ENCODE peak calls at places on chromosomes 12 and 14, in five cellular contexts. One of them, this sample, is unnamed.
A peak's percentile ranks its signal among the peaks of the same experiment; 100 is the strongest.

GRCh38 chr12:58502236-58502635 is 418.1 kb downstream of the LRIG3 start:
- DNase-seq in neural progenitor cell: peak; percentile 85
- DNase-seq in GM12878: no peak
- DNase-seq in hepatocyte: peak; percentile 44
- DNase-seq in Karpas-422: no peak
- DNase-seq in this sample: peak; percentile 19

GRCh38 chr14:89621009-89621421 is 204.0 kb upstream of the FOXN3 start:
- DNase-seq in neural progenitor cell: no peak
- DNase-seq in GM12878: no peak
- DNase-seq in hepatocyte: no peak
- DNase-seq in Karpas-422: no peak
- DNase-seq in this sample: no peak

GRCh38 chr12:53867216-53868012 is 71.2 kb upstream of the HOXC13 start:
- DNase-seq in neural progenitor cell: peak; percentile 26
- DNase-seq in GM12878: no peak
- DNase-seq in hepatocyte: peak; percentile 15
- DNase-seq in Karpas-422: no peak
- DNase-seq in this sample: no peak

GRCh38 chr12:15633201-15633600 is 156.0 kb downstream of the EPS8 start:
- DNase-seq in neural progenitor cell: no peak
- DNase-seq in GM12878: no peak
- DNase-seq in hepatocyte: no peak
- DNase-seq in Karpas-422: peak; percentile 12
- DNase-seq in this sample: no peak

GRCh38 chr14:61322011-61322798 is 826 bp downstream of the PRKCH start:
- DNase-seq in neural progenitor cell: peak; percentile 15
- DNase-seq in GM12878: no peak
- DNase-seq in hepatocyte: peak; percentile 61
- DNase-seq in Karpas-422: no peak
- DNase-seq in this sample: no peak

GRCh38 chr12:70724444-70724843 is 87.2 kb upstream of the PTPRB start:
- DNase-seq in neural progenitor cell: peak; percentile 19
- DNase-seq in GM12878: no peak
- DNase-seq in hepatocyte: no peak
- DNase-seq in Karpas-422: peak; percentile 74
- DNase-seq in this sample: peak; percentile 24

GRCh38 chr12:116635487-116635886 is 76.3 kb downstream of the MAP1LC3B2 start:
- DNase-seq in neural progenitor cell: no peak
- DNase-seq in GM12878: no peak
- DNase-seq in hepatocyte: no peak
- DNase-seq in Karpas-422: peak; percentile 88
- DNase-seq in this sample: no peak

GRCh38 chr14:81269100-81269978 is 48.6 kb upstream of the GTF2A1 start:
- DNase-seq in neural progenitor cell: peak; percentile 65
- DNase-seq in GM12878: peak; percentile 26
- DNase-seq in hepatocyte: peak; percentile 76
- DNase-seq in Karpas-422: peak; percentile 88
- DNase-seq in this sample: peak; percentile 28

GRCh38 chr14:21039585-21040369 is 2.4 kb upstream of the RNASE7 start:
- DNase-seq in neural progenitor cell: peak; percentile 65
- DNase-seq in GM12878: no peak
- DNase-seq in hepatocyte: peak; percentile 83
- DNase-seq in Karpas-422: peak; percentile 81
- DNase-seq in this sample: peak; percentile 27

GRCh38 chr12:96141216-96141944 is 52.8 kb upstream of the ELK3 start:
- DNase-seq in neural progenitor cell: no peak
- DNase-seq in GM12878: no peak
- DNase-seq in hepatocyte: peak; percentile 38
- DNase-seq in Karpas-422: no peak
- DNase-seq in this sample: no peak

GRCh38 chr12:76037130-76038105 is 5.8 kb upstream of the PHLDA1 start:
- DNase-seq in neural progenitor cell: peak; percentile 83
- DNase-seq in GM12878: peak; percentile 34
- DNase-seq in hepatocyte: peak; percentile 84
- DNase-seq in Karpas-422: peak; percentile 90
- DNase-seq in this sample: peak; percentile 80

GRCh38 chr14:31990959-31991541 is 86.1 kb upstream of the ARHGAP5 start:
- DNase-seq in neural progenitor cell: no peak
- DNase-seq in GM12878: no peak
- DNase-seq in hepatocyte: no peak
- DNase-seq in Karpas-422: no peak
- DNase-seq in this sample: no peak

GRCh38 chr12:124100572-124101178 is 127.7 kb downstream of the ZNF664 start:
- DNase-seq in neural progenitor cell: no peak
- DNase-seq in GM12878: no peak
- DNase-seq in hepatocyte: no peak
- DNase-seq in Karpas-422: no peak
- DNase-seq in this sample: no peak

GRCh38 chr12:6062427-6063378 is 61.8 kb downstream of the VWF start:
- DNase-seq in neural progenitor cell: peak; percentile 69
- DNase-seq in GM12878: no peak
- DNase-seq in hepatocyte: peak; percentile 78
- DNase-seq in Karpas-422: peak; percentile 74
- DNase-seq in this sample: peak; percentile 48

GRCh38 chr14:99685061-99685995 is 1.2 kb downstream of the CYP46A1 start:
- DNase-seq in neural progenitor cell: peak; percentile 44
- DNase-seq in GM12878: no peak
- DNase-seq in hepatocyte: peak; percentile 1
- DNase-seq in Karpas-422: no peak
- DNase-seq in this sample: no peak

GRCh38 chr12:100484178-100484886 is 10.7 kb downstream of the NR1H4 start:
- DNase-seq in neural progenitor cell: no peak
- DNase-seq in GM12878: no peak
- DNase-seq in hepatocyte: no peak
- DNase-seq in Karpas-422: no peak
- DNase-seq in this sample: no peak

GRCh38 chr12:11801643-11802042 is 152.2 kb downstream of the ETV6 start:
- DNase-seq in neural progenitor cell: no peak
- DNase-seq in GM12878: no peak
- DNase-seq in hepatocyte: no peak
- DNase-seq in Karpas-422: no peak
- DNase-seq in this sample: no peak

GRCh38 chr14:65927871-65928270 is 515.3 kb downstream of the FUT8 start:
- DNase-seq in neural progenitor cell: peak; percentile 34
- DNase-seq in GM12878: no peak
- DNase-seq in hepatocyte: peak; percentile 46
- DNase-seq in Karpas-422: no peak
- DNase-seq in this sample: no peak

GRCh38 chr12:63808631-63809030 is 28.9 kb downstream of the RXYLT1 start:
- DNase-seq in neural progenitor cell: no peak
- DNase-seq in GM12878: no peak
- DNase-seq in hepatocyte: no peak
- DNase-seq in Karpas-422: no peak
- DNase-seq in this sample: no peak

GRCh38 chr14:103736546-103737431 is 21.2 kb downstream of the ZFYVE21 start:
- DNase-seq in neural progenitor cell: no peak
- DNase-seq in GM12878: no peak
- DNase-seq in hepatocyte: no peak
- DNase-seq in Karpas-422: no peak
- DNase-seq in this sample: no peak

GRCh38 chr12:124286414-124286813 is 8.5 kb upstream of the RFLNA start:
- DNase-seq in neural progenitor cell: no peak
- DNase-seq in GM12878: no peak
- DNase-seq in hepatocyte: no peak
- DNase-seq in Karpas-422: no peak
- DNase-seq in this sample: no peak

GRCh38 chr14:49962616-49963015 is 69.7 kb downstream of the ARF6 start:
- DNase-seq in neural progenitor cell: no peak
- DNase-seq in GM12878: no peak
- DNase-seq in hepatocyte: no peak
- DNase-seq in Karpas-422: peak; percentile 88
- DNase-seq in this sample: no peak

GRCh38 chr12:105032703-105033357 is 46.7 kb downstream of the NOPCHAP1 start:
- DNase-seq in neural progenitor cell: no peak
- DNase-seq in GM12878: no peak
- DNase-seq in hepatocyte: no peak
- DNase-seq in Karpas-422: no peak
- DNase-seq in this sample: no peak

GRCh38 chr12:66548338-66549049 is 130.4 kb downstream of the GRIP1 start:
- DNase-seq in neural progenitor cell: peak; percentile 7
- DNase-seq in GM12878: no peak
- DNase-seq in hepatocyte: no peak
- DNase-seq in Karpas-422: no peak
- DNase-seq in this sample: no peak

GRCh38 chr12:117231750-117232149 is 41.5 kb upstream of the FBXO21 start:
- DNase-seq in neural progenitor cell: no peak
- DNase-seq in GM12878: no peak
- DNase-seq in hepatocyte: no peak
- DNase-seq in Karpas-422: peak; percentile 53
- DNase-seq in this sample: no peak

GRCh38 chr14:100078997-100079561 is 13.9 kb downstream of the EVL start:
- DNase-seq in neural progenitor cell: peak; percentile 42
- DNase-seq in GM12878: no peak
- DNase-seq in hepatocyte: peak; percentile 42
- DNase-seq in Karpas-422: no peak
- DNase-seq in this sample: peak; percentile 14

GRCh38 chr12:121252712-121253345 is 42.9 kb downstream of the P2RX4 start:
- DNase-seq in neural progenitor cell: no peak
- DNase-seq in GM12878: no peak
- DNase-seq in hepatocyte: no peak
- DNase-seq in Karpas-422: peak; percentile 59
- DNase-seq in this sample: no peak

GRCh38 chr14:32331227-32331597 is 2.1 kb downstream of the AKAP6 start:
- DNase-seq in neural progenitor cell: peak; percentile 75
- DNase-seq in GM12878: no peak
- DNase-seq in hepatocyte: no peak
- DNase-seq in Karpas-422: no peak
- DNase-seq in this sample: no peak

DNA sequence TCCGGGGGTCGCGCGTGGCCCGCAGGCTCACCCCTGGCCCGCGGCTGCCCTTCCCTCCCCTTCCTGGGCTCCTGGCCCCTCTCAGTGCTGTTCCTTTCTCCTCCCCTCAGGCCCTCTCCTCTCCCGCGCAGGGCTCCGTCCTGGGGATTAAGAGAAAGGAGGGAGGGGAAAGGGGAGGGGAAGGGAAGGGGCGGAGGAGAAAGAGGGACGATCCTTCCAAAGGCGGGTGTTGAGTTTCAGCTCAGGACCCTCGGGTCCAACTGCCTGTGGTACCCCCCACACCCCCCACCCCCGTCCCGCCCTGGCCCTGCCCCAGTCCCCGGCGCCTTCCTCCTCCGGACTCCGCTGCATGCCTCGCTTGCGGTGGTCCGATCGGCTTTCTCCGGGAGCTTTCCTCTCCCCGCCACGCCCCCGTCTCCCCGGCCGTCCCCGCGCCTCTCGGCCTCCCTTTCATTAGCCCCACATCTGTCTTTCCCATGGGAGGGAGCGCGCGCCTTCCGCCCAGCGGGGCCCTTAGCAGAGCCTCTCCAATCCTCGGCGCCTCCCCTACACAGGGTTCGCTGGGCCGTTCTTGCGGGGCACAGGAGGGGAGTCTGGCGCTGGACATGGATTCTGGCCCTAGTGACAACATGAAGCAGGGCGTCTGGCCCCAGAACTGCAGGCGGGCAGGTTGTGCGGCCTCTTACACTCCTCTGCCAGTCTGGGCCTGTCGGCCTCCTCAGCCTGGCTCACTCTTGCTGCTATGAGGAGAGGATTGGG is 1.4 kb upstream of the EFS start:
- DNase-seq in neural progenitor cell: peak; percentile 97
- DNase-seq in GM12878: no peak
- DNase-seq in hepatocyte: peak; percentile 87
- DNase-seq in Karpas-422: no peak
- DNase-seq in this sample: no peak
- H3K4me3 ChIP-seq in neural progenitor cell: peak overlapping the region; percentile 58
- H3K4me3 ChIP-seq in GM12878: no peak overlapping the region
- H3K4me3 ChIP-seq in hepatocyte: peak overlapping the region; percentile 61
- H3K4me3 ChIP-seq in Karpas-422: no peak overlapping the region
- H3K4me3 ChIP-seq in this sample: no peak overlapping the region

GRCh38 chr12:51972424-51972812 is 20.9 kb downstream of the ACVR1B start:
- DNase-seq in neural progenitor cell: no peak
- DNase-seq in GM12878: no peak
- DNase-seq in hepatocyte: no peak
- DNase-seq in Karpas-422: no peak
- DNase-seq in this sample: no peak

GRCh38 chr12:51972849-51973273 is 21.4 kb downstream of the ACVR1B start:
- DNase-seq in neural progenitor cell: no peak
- DNase-seq in GM12878: no peak
- DNase-seq in hepatocyte: peak; percentile 37
- DNase-seq in Karpas-422: no peak
- DNase-seq in this sample: no peak

GRCh38 chr12:51969643-51970042 is 18.1 kb downstream of the ACVR1B start:
- DNase-seq in neural progenitor cell: no peak
- DNase-seq in GM12878: no peak
- DNase-seq in hepatocyte: no peak
- DNase-seq in Karpas-422: no peak
- DNase-seq in this sample: no peak

GRCh38 chr12:51971679-51972423 is 20.4 kb downstream of the ACVR1B start:
- DNase-seq in neural progenitor cell: no peak
- DNase-seq in GM12878: no peak
- DNase-seq in hepatocyte: no peak
- DNase-seq in Karpas-422: no peak
- DNase-seq in this sample: peak; percentile 57

GRCh38 chr12:51970904-51971646 is 19.6 kb downstream of the ACVR1B start:
- DNase-seq in neural progenitor cell: peak; percentile 65
- DNase-seq in GM12878: peak; percentile 93
- DNase-seq in hepatocyte: peak; percentile 46
- DNase-seq in Karpas-422: peak; percentile 69
- DNase-seq in this sample: peak; percentile 23
- H3K4me2 ChIP-seq in neural progenitor cell: no peak overlapping the region
- H3K4me2 ChIP-seq in GM12878: peak overlapping the region; percentile 90
- H3K4me2 ChIP-seq in hepatocyte: peak overlapping the region; percentile 47
- H3K4me2 ChIP-seq in Karpas-422: peak overlapping the region; percentile 25
- H3K4me2 ChIP-seq in this sample: peak overlapping the region; percentile 46

DNA sequence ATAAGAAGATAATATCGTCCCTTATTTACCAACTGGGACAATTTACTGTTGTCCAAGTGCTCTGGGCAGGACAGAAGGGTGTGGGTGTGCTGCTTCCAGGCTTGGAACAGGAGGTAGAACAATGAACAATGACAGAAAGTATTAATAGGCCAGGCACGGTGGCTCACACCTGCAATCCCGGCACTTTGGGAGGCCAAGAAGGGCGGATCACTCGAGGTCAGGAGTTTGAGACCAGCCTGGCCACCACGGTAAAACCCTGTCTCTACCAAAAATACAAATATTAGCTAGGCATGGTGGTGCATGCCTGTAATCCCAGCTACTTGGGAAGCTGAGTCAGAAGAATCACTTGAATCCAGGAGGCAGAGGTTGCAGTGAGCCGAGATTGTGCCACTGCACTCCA is 2.5 kb downstream of the IFI27 start:
- DNase-seq in neural progenitor cell: no peak
- DNase-seq in GM12878: no peak
- DNase-seq in hepatocyte: no peak
- DNase-seq in Karpas-422: no peak
- DNase-seq in this sample: no peak
- H3K4me3 ChIP-seq in neural progenitor cell: no peak overlapping the region
- H3K4me3 ChIP-seq in GM12878: no peak overlapping the region
- H3K4me3 ChIP-seq in hepatocyte: no peak overlapping the region
- H3K4me3 ChIP-seq in Karpas-422: no peak overlapping the region
- H3K4me3 ChIP-seq in this sample: no peak overlapping the region

DNA sequence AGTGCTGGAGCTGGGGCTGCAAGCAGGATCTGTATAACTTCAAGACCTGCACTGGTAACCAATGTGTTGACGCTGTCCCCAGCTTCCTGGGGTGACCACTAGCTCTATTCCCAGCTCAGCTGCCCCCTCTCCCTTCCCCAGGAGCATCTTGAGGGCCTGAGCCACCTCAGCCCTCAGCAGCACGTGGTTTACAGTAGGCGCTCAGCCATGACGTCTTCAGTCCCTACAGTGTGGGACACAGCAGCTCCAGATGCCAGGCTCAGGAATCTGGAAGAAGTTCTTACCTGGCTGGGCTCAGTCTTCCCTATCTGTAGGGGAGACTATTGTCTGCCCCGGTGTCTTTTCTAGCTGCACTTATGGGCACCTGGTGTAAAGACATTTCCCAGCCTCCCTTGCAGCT is 8.6 kb downstream of the SDS start:
- DNase-seq in neural progenitor cell: no peak
- DNase-seq in GM12878: no peak
- DNase-seq in hepatocyte: no peak
- DNase-seq in Karpas-422: no peak
- DNase-seq in this sample: no peak
- H3K4me2 ChIP-seq in neural progenitor cell: no peak overlapping the region
- H3K4me2 ChIP-seq in GM12878: no peak overlapping the region
- H3K4me2 ChIP-seq in hepatocyte: no peak overlapping the region
- H3K4me2 ChIP-seq in Karpas-422: no peak overlapping the region
- H3K4me2 ChIP-seq in this sample: no peak overlapping the region